ENCODE peak calls at places on chromosomes 11 and 22, in five cellular contexts. C, O, Z, X and W are unnamed samples. For H3K4me1 and H3K9me3, the result is how much of the 10 kb centered on the place peaks cover.

GRCh38 chr11:131897247-131897646 is 526.8 kb downstream of the NTM start:
- DNase-seq in C (no peak), O (no peak), X (no peak), Z (no peak), W (no peak)

GRCh38 chr22:22061085-22062077 is 78.8 kb upstream of the TOP3B start:
- DNase-seq in Z (no peak), X (peak), O (no peak), C (no peak), W (no peak)

GRCh38 chr11:88508808-88509581 is 171.5 kb upstream of the CTSC start:
- DNase-seq in X (peak), C (peak), O (no peak), Z (peak), W (peak)

GRCh38 chr11:119092880-119093665 is 8.4 kb downstream of the HMBS start:
- DNase-seq in C (no peak), X (no peak), O (no peak), Z (no peak), W (no peak)

GRCh38 chr11:110818032-110818687 is 105.9 kb upstream of the ARHGAP20 start:
- DNase-seq in X (no peak), Z (no peak), O (no peak), C (no peak), W (no peak)

GRCh38 chr22:20175597-20175900 is 24.7 kb upstream of the CCDC188 start:
- DNase-seq in O (no peak), Z (no peak), X (no peak), C (no peak), W (no peak)

GRCh38 chr11:70531281-70532065 is 133.1 kb downstream of the CTTN start:
- DNase-seq in Z (no peak), C (no peak), X (peak), O (no peak), W (no peak)

GRCh38 chr22:39349506-39349966 is 255 bp upstream of the SYNGR1 start:
- DNase-seq in O (peak), C (peak), Z (peak), X (peak), W (no peak)

GRCh38 chr11:57338152-57338551 is at the start of gene P2RX3:
- DNase-seq in C (no peak), Z (no peak), X (peak), O (no peak), W (no peak)

GRCh38 chr11:125110506-125110905 is 920 bp downstream of the TMEM218 start:
- DNase-seq in C (no peak), O (no peak), Z (no peak), X (no peak), W (no peak)

GRCh38 chr11:6568191-6568918 is 35.1 kb downstream of the RRP8 start:
- DNase-seq in Z (peak), X (peak), O (no peak), C (peak), W (no peak)

GRCh38 chr22:38831166-38831945 is 12.5 kb downstream of the NPTXR start:
- DNase-seq in X (no peak), O (no peak), C (no peak), Z (no peak), W (no peak)

GRCh38 chr22:45254789-45255261 is 14.1 kb upstream of the KIAA0930 start:
- DNase-seq in X (no peak), C (no peak), O (no peak), Z (no peak), W (no peak)

GRCh38 chr11:43504316-43504950 is 145.7 kb downstream of the TTC17 start:
- DNase-seq in X (no peak), O (no peak), C (peak), Z (peak), W (no peak)

GRCh38 chr11:64261556-64262080 is 10.3 kb downstream of the PLCB3 start:
- DNase-seq in X (no peak), O (no peak), C (no peak), Z (no peak), W (no peak)

GRCh38 chr22:25406510-25407210 is 157.8 kb upstream of the GRK3 start:
- DNase-seq in O (no peak), Z (no peak), C (peak), X (peak), W (no peak)

GRCh38 chr11:45779602-45780001 is 25.3 kb upstream of the SLC35C1 start:
- DNase-seq in Z (no peak), X (no peak), O (no peak), C (no peak), W (no peak)

GRCh38 chr11:69425895-69426544 is 55.4 kb upstream of the LINC01488 start:
- DNase-seq in Z (no peak), C (no peak), O (no peak), X (no peak), W (no peak)

GRCh38 chr22:35959121-35959800 is 69.4 kb downstream of the RBFOX2 start:
- DNase-seq in C (no peak), O (no peak), X (no peak), Z (no peak), W (no peak)

GRCh38 chr11:107696140-107696539 is 15.7 kb downstream of the SLN start:
- DNase-seq in X (no peak), O (no peak), C (no peak), Z (no peak), W (no peak)

GRCh38 chr11:103085758-103086365 is 6.1 kb downstream of the DCUN1D5 start:
- DNase-seq in C (no peak), O (no peak), Z (no peak), X (no peak), W (no peak)

GRCh38 chr22:24325105-24325757 is 54.6 kb downstream of the SPECC1L start:
- DNase-seq in O (no peak), X (no peak), Z (peak), C (no peak), W (peak)

GRCh38 chr11:105142167-105142566 is 2.6 kb upstream of the CARD18 start:
- DNase-seq in Z (no peak), O (no peak), C (no peak), X (no peak), W (no peak)

GRCh38 chr11:2305862-2306823 is 4.3 kb downstream of the TSPAN32 start:
- DNase-seq in O (peak), C (peak), X (peak), Z (no peak), W (peak)

GRCh38 chr11:74208507-74208906 is 37.4 kb downstream of the PPME1 start:
- DNase-seq in X (no peak), O (no peak), C (no peak), Z (no peak), W (no peak)

GRCh38 chr11:77042111-77042726 is 8.0 kb downstream of the B3GNT6 start:
- DNase-seq in Z (no peak), X (no peak), C (no peak), O (no peak), W (no peak)

GRCh38 chr11:119389611-119390254 is 8.2 kb upstream of the USP2 start:
- DNase-seq in X (no peak), Z (no peak), C (no peak), O (no peak), W (no peak)

GRCh38 chr11:48018561-48019229 is 38.3 kb downstream of the PTPRJ start:
- DNase-seq in X (no peak), O (no peak), C (no peak), Z (peak), W (no peak)
- H3K4me1 ChIP-seq in X (under half), O (half or more), C (under half), Z (under half), W (half or more)

GRCh38 chr22:47303161-47303890 is 540.9 kb downstream of the TBC1D22A start:
- DNase-seq in X (no peak), Z (no peak), O (no peak), C (no peak), W (no peak)
- H3K9me3 ChIP-seq in X (under half), Z (under half), O (under half), C (under half), W (under half)

DNA sequence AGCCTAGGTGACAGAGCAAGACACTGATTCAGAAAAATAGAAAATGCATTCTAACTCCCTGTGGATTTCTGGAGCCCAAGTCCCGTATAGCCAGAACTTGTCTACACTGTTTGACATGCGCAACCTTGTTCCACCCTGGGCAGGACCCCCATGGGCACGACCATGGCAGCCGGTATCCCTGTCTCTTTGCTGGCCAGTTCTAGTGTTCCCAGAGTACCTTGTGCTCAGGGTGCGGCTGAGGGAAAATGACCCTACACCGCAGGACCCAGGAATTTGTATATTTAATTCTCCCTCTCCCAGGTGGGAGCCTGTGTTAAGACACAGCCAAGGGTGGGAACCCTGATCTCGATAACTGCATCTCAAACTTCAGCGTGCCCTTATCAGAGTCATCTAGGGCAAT is 36.7 kb upstream of the RIC3 start:
- DNase-seq in X (no peak), Z (no peak), O (no peak), C (no peak), W (no peak)
- H3K27ac ChIP-seq in X (peak), Z (no peak), O (no peak), C (no peak), W (no peak)

GRCh38 chr22:31345331-31346254 is 553 bp downstream of the PATZ1 start:
- DNase-seq in X (peak), Z (peak), O (peak), C (peak), W (peak)
- H3K4me1 ChIP-seq in X (half or more), Z (under half), O (half or more), C (under half), W (half or more)

DNA sequence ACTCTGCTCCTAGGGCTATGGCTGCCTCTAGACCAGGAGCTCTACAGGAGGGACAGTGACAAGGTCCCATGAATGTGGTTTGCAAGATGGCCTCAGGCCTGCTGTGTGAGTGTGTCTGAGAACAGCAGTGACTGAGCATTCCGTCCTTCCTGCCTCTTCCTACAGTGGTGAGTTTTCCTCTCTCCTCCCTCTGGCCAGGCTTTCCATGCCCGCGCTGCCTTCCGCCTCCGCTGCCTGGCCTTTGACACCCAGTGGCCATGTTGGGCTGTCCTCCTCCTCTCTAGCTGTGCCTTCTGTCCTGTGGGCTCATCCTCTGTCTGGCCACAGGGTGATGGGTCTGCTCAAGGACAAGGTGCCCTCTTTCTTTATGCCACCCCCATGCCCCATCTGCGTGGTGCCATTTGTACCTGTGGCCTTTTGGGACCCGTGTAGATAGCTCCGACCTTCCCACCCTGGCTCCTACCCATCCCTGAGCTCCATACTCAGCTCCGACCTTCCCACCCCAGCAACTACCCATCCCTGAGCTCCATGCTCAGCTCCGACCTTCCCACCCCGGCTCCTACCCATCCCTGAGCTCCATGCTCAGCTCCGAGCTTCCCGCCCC is 970.4 kb downstream of the BRD1 start:
- DNase-seq in X (no peak), C (no peak), Z (no peak), O (no peak), W (no peak)
- H3K9me3 ChIP-seq in X (under half), C (under half), Z (under half), O (under half), W (under half)

GRCh38 chr11:44577231-44577834 is 11.9 kb downstream of the CD82 start:
- DNase-seq in Z (no peak), O (no peak), X (no peak), C (no peak), W (no peak)

GRCh38 chr11:44574620-44575287 is 9.3 kb downstream of the CD82 start:
- DNase-seq in C (no peak), O (no peak), X (no peak), Z (no peak), W (peak)

GRCh38 chr11:44573333-44573732 is 7.9 kb downstream of the CD82 start:
- DNase-seq in Z (no peak), X (no peak), O (no peak), C (no peak), W (peak)

GRCh38 chr11:44575962-44576361 is 10.5 kb downstream of the CD82 start:
- DNase-seq in X (no peak), Z (no peak), O (no peak), C (no peak), W (no peak)

DNA sequence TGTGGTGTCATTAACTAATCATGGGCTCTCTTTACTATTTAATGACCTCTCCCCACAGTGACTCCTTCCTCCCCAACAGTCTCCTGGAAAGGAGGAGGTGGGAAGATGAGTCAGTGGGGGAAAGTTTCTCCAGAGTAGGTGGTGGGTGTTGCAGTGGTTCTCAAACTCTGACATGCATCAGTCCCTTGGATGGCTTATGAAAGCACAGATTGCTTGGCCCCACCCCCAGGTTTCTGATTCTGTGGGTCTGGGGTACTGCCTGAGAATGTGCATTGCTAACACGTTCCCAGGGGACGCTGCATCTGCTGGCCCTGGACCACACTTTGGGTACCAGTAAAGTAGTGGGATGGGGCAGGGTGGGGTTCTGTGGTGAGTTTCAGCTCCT is 9.8 kb downstream of the CD82 start:
- DNase-seq in Z (no peak), X (no peak), O (no peak), C (no peak), W (no peak)
- H3K27ac ChIP-seq in Z (no peak), X (no peak), O (no peak), C (no peak), W (peak)